ENCODE peak calls at places on chromosomes 11 and 22, in nine cellular contexts. E, B, V, C, D, A, W, I and L are unnamed samples.
A peak's percentile ranks its signal among the peaks of the same experiment; 100 is the strongest.

GRCh38 chr11:57546869-57547518 is 9.6 kb downstream of the SMTNL1 start:
- DNase-seq in B (no peak), D (peak; percentile 16), A (no peak), I (no peak), C (peak; percentile 83), V (no peak), W (no peak), E (peak; percentile 88), L (no peak)

GRCh38 chr22:38222797-38223119 is 21.0 kb downstream of the MAFF start:
- DNase-seq in B (no peak), W (no peak), I (no peak), E (no peak), V (peak; percentile 61), C (no peak), D (no peak), A (no peak), L (no peak)

GRCh38 chr11:113664069-113664980 is 41.8 kb downstream of the TMPRSS5 start:
- DNase-seq in W (no peak), A (no peak), E (peak; percentile 94), I (no peak), C (peak; percentile 35), V (peak; percentile 23), D (no peak), B (no peak), L (no peak)

GRCh38 chr22:28419916-28420315 is 259.7 kb downstream of the TTC28 start:
- DNase-seq in A (no peak), V (no peak), I (no peak), B (no peak), W (no peak), D (no peak), C (no peak), E (no peak), L (no peak)

GRCh38 chr22:45703758-45704157 is 32.1 kb downstream of the ATXN10 start:
- DNase-seq in V (no peak), C (no peak), E (no peak), A (no peak), W (no peak), B (no peak), I (no peak), D (no peak), L (no peak)

GRCh38 chr11:62721994-62722393 is 5.3 kb downstream of the HNRNPUL2 start:
- DNase-seq in V (no peak), E (peak; percentile 33), W (no peak), I (no peak), D (no peak), A (no peak), C (no peak), B (peak; percentile 77), L (no peak)

GRCh38 chr11:96134622-96135021 is 208.4 kb downstream of the MAML2 start:
- DNase-seq in B (peak; percentile 58), D (no peak), A (no peak), W (no peak), C (no peak), E (peak; percentile 58), V (no peak), I (no peak), L (no peak)

GRCh38 chr22:44051961-44052360 is 27.9 kb downstream of the PARVB start:
- DNase-seq in C (no peak), W (no peak), B (no peak), I (no peak), D (no peak), V (no peak), A (no peak), E (no peak), L (no peak)

GRCh38 chr22:38021201-38021600 is 36.0 kb upstream of the PICK1 start:
- DNase-seq in I (no peak), B (no peak), E (peak; percentile 24), C (no peak), A (no peak), W (no peak), V (no peak), D (no peak), L (no peak)

GRCh38 chr11:7552666-7553065 is 38.9 kb downstream of the PPFIBP2 start:
- DNase-seq in I (no peak), D (no peak), B (no peak), W (no peak), V (no peak), A (no peak), C (no peak), E (no peak), L (no peak)

GRCh38 chr11:64406221-64406946 is 47.4 kb downstream of the RPS6KA4 start:
- DNase-seq in V (no peak), I (no peak), W (no peak), A (no peak), B (no peak), C (no peak), D (no peak), E (no peak), L (no peak)

GRCh38 chr11:34148504-34149165 is 43.2 kb downstream of the NAT10 start:
- DNase-seq in C (no peak), B (no peak), I (no peak), V (no peak), E (no peak), A (no peak), W (no peak), D (no peak), L (no peak)

GRCh38 chr22:32396746-32397145 is 15.3 kb downstream of the RTCB start:
- DNase-seq in E (peak; percentile 39), W (no peak), D (no peak), C (no peak), B (no peak), V (no peak), A (no peak), I (no peak), L (no peak)

GRCh38 chr11:20355221-20356219 is 8.0 kb upstream of the HTATIP2 start:
- DNase-seq in I (peak; percentile 27), A (no peak), B (peak; percentile 71), W (no peak), C (no peak), V (peak; percentile 57), D (peak; percentile 48), E (peak; percentile 43), L (no peak)